ENCODE peak calls at places on chromosome X, in four cellular contexts. F, W, D and U are unnamed samples.

GRCh38 chrX:13938766-13939530 is 90.7 kb downstream of the GEMIN8 start:
- DNase-seq in W (no peak), D (no peak), F (no peak), U (peak; percentile 94)

GRCh38 chrX:153776611-153777045 is 4.2 kb upstream of the SRPK3 start:
- DNase-seq in D (no peak), W (no peak), F (no peak), U (no peak)

GRCh38 chrX:129755779-129756650 is 17.2 kb downstream of the XPNPEP2 start:
- DNase-seq in D (no peak), W (no peak), F (no peak), U (peak; percentile 33)

GRCh38 chrX:115687595-115687994 is 126.6 kb downstream of the PLS3 start:
- DNase-seq in D (no peak), F (no peak), W (no peak), U (no peak)

GRCh38 chrX:32041181-32041580 is 969.3 kb upstream of the FTHL17 start:
- DNase-seq in W (no peak), F (no peak), D (no peak), U (no peak)

GRCh38 chrX:10726647-10727046 is 106.3 kb upstream of the MID1 start:
- DNase-seq in W (no peak), D (no peak), F (peak; percentile 60), U (no peak)

GRCh38 chrX:133437771-133438170 is 22.5 kb upstream of the GPC4 start:
- DNase-seq in W (no peak), D (no peak), F (no peak), U (no peak)

GRCh38 chrX:153669174-153669890 is 4.3 kb downstream of the PNCK start:
- DNase-seq in W (peak; percentile 73), D (no peak), F (no peak), U (peak; percentile 71)

GRCh38 chrX:133523094-133523493 is 107.8 kb upstream of the GPC4 start:
- DNase-seq in F (no peak), D (no peak), W (no peak), U (no peak)

GRCh38 chrX:32774966-32775365 is 436.4 kb downstream of the DMD start:
- DNase-seq in W (no peak), F (no peak), D (no peak), U (no peak)

GRCh38 chrX:58025979-58026378 is 115.7 kb upstream of the ZXDA start:
- DNase-seq in W (no peak), F (peak; percentile 5), D (no peak), U (peak; percentile 64)

GRCh38 chrX:123450217-123450616 is 266.1 kb downstream of the GRIA3 start:
- DNase-seq in W (no peak), D (no peak), F (no peak), U (peak; percentile 14)

GRCh38 chrX:51316271-51316670 is 16.4 kb upstream of the NUDT10 start:
- DNase-seq in W (no peak), F (no peak), D (no peak), U (no peak)

GRCh38 chrX:119181491-119181890 is 53.9 kb upstream of the KIAA1210 start:
- DNase-seq in W (no peak), F (no peak), D (no peak), U (peak; percentile 21)

GRCh38 chrX:97547873-97548578 is 664.3 kb downstream of the RPA4 start:
- DNase-seq in F (peak; percentile 9), D (no peak), W (no peak), U (no peak)

GRCh38 chrX:23616361-23616760 is 50.9 kb upstream of the PRDX4 start:
- DNase-seq in F (no peak), D (no peak), W (no peak), U (peak; percentile 55)

GRCh38 chrX:39895228-39896110 is 202.3 kb downstream of the BCOR start:
- DNase-seq in D (no peak), F (no peak), W (no peak), U (no peak)

GRCh38 chrX:10171291-10171690 is 14.5 kb downstream of the CLCN4 start:
- DNase-seq in F (no peak), W (no peak), D (no peak), U (no peak)

GRCh38 chrX:149682031-149682430 is 29.8 kb upstream of the MAGEA11 start:
- DNase-seq in D (no peak), W (no peak), F (no peak), U (no peak)

GRCh38 chrX:23786268-23786815 is 3.4 kb downstream of the SAT1 start:
- DNase-seq in F (no peak), D (no peak), W (no peak), U (no peak)

GRCh38 chrX:102934624-102935023 is 2.4 kb upstream of the RAB40AL start:
- DNase-seq in W (no peak), F (peak; percentile 31), D (no peak), U (peak; percentile 36)

GRCh38 chrX:49761481-49761880 is 65.7 kb upstream of the PAGE1 start:
- DNase-seq in F (no peak), D (no peak), W (no peak), U (peak; percentile 30)

GRCh38 chrX:8851487-8851886 is 50.3 kb upstream of the FAM9A start:
- DNase-seq in F (no peak), D (no peak), W (no peak), U (no peak)

GRCh38 chrX:17805120-17805519 is 56.0 kb downstream of the RAI2 start:
- DNase-seq in D (no peak), W (no peak), F (no peak), U (peak; percentile 16)